ENCODE peak calls at places on chromosomes 1 and 21, in six cellular contexts. One of them, this sample, is unnamed.

GRCh38 chr1:168121314-168122029 is 15.3 kb downstream of the GPR161 start:
- DNase-seq in endodermal cell: no peak
- DNase-seq in thoracic aorta: peak
- DNase-seq in stomach: peak
- DNase-seq in heart left ventricle: peak
- DNase-seq in hepatocyte: peak
- DNase-seq in this sample: peak

GRCh38 chr1:206803221-206803730 is 31.0 kb upstream of the IL10 start:
- DNase-seq in endodermal cell: no peak
- DNase-seq in thoracic aorta: no peak
- DNase-seq in stomach: peak
- DNase-seq in heart left ventricle: no peak
- DNase-seq in hepatocyte: no peak
- DNase-seq in this sample: no peak

GRCh38 chr1:15579683-15580047 is 5.2 kb downstream of the AGMAT start:
- DNase-seq in endodermal cell: no peak
- DNase-seq in thoracic aorta: no peak
- DNase-seq in stomach: no peak
- DNase-seq in heart left ventricle: no peak
- DNase-seq in hepatocyte: no peak
- DNase-seq in this sample: no peak

GRCh38 chr1:1975535-1975934 is 28.1 kb downstream of the CFAP74 start:
- DNase-seq in endodermal cell: no peak
- DNase-seq in thoracic aorta: no peak
- DNase-seq in stomach: no peak
- DNase-seq in heart left ventricle: no peak
- DNase-seq in hepatocyte: no peak
- DNase-seq in this sample: no peak

GRCh38 chr1:156648951-156649350 is 7.0 kb downstream of the BCAN start:
- DNase-seq in endodermal cell: peak
- DNase-seq in thoracic aorta: no peak
- DNase-seq in stomach: no peak
- DNase-seq in heart left ventricle: no peak
- DNase-seq in hepatocyte: no peak
- DNase-seq in this sample: no peak

GRCh38 chr1:113255728-113256347 is 134.5 kb upstream of the MAGI3 start:
- DNase-seq in endodermal cell: no peak
- DNase-seq in thoracic aorta: no peak
- DNase-seq in stomach: peak
- DNase-seq in heart left ventricle: no peak
- DNase-seq in hepatocyte: peak
- DNase-seq in this sample: no peak

GRCh38 chr1:193629875-193630274 is 443.5 kb upstream of the B3GALT2 start:
- DNase-seq in endodermal cell: no peak
- DNase-seq in thoracic aorta: no peak
- DNase-seq in stomach: no peak
- DNase-seq in heart left ventricle: no peak
- DNase-seq in hepatocyte: no peak
- DNase-seq in this sample: no peak

GRCh38 chr1:1283821-1284220 is 3.6 kb downstream of the SCNN1D start:
- DNase-seq in endodermal cell: peak
- DNase-seq in thoracic aorta: no peak
- DNase-seq in stomach: no peak
- DNase-seq in heart left ventricle: no peak
- DNase-seq in hepatocyte: no peak
- DNase-seq in this sample: no peak

GRCh38 chr1:213989071-213989739 is 1.4 kb downstream of the PROX1 start:
- DNase-seq in endodermal cell: peak
- DNase-seq in thoracic aorta: no peak
- DNase-seq in stomach: no peak
- DNase-seq in heart left ventricle: no peak
- DNase-seq in hepatocyte: peak
- DNase-seq in this sample: no peak

GRCh38 chr1:15799928-15800835 is 7.3 kb downstream of the UQCRHL start:
- DNase-seq in endodermal cell: peak
- DNase-seq in thoracic aorta: no peak
- DNase-seq in stomach: peak
- DNase-seq in heart left ventricle: peak
- DNase-seq in hepatocyte: peak
- DNase-seq in this sample: peak

GRCh38 chr1:3052501-3052900 is 16.5 kb upstream of the PRDM16 start:
- DNase-seq in endodermal cell: peak
- DNase-seq in thoracic aorta: no peak
- DNase-seq in stomach: no peak
- DNase-seq in heart left ventricle: peak
- DNase-seq in hepatocyte: no peak
- DNase-seq in this sample: no peak

GRCh38 chr1:66642992-66643391 is 109.0 kb downstream of the SGIP1 start:
- DNase-seq in endodermal cell: no peak
- DNase-seq in thoracic aorta: no peak
- DNase-seq in stomach: no peak
- DNase-seq in heart left ventricle: no peak
- DNase-seq in hepatocyte: no peak
- DNase-seq in this sample: peak

GRCh38 chr1:243890576-243890975 is 40.5 kb upstream of the AKT3 start:
- DNase-seq in endodermal cell: no peak
- DNase-seq in thoracic aorta: no peak
- DNase-seq in stomach: no peak
- DNase-seq in heart left ventricle: no peak
- DNase-seq in hepatocyte: no peak
- DNase-seq in this sample: peak

GRCh38 chr1:177082855-177083741 is 81.4 kb downstream of the ASTN1 start:
- DNase-seq in endodermal cell: no peak
- DNase-seq in thoracic aorta: no peak
- DNase-seq in stomach: no peak
- DNase-seq in heart left ventricle: no peak
- DNase-seq in hepatocyte: no peak
- DNase-seq in this sample: peak

GRCh38 chr1:31734582-31735107 is 29.5 kb downstream of the ADGRB2 start:
- DNase-seq in endodermal cell: no peak
- DNase-seq in thoracic aorta: no peak
- DNase-seq in stomach: no peak
- DNase-seq in heart left ventricle: no peak
- DNase-seq in hepatocyte: no peak
- DNase-seq in this sample: no peak

GRCh38 chr1:41540886-41541591 is 56.6 kb upstream of the EDN2 start:
- DNase-seq in endodermal cell: no peak
- DNase-seq in thoracic aorta: no peak
- DNase-seq in stomach: peak
- DNase-seq in heart left ventricle: peak
- DNase-seq in hepatocyte: no peak
- DNase-seq in this sample: peak

GRCh38 chr21:15729674-15730483 is at the start of gene USP25:
- DNase-seq in endodermal cell: peak
- DNase-seq in thoracic aorta: peak
- DNase-seq in stomach: peak
- DNase-seq in heart left ventricle: peak
- DNase-seq in hepatocyte: peak
- DNase-seq in this sample: peak

GRCh38 chr1:226870026-226870322 is 442 bp upstream of the PSEN2 start:
- DNase-seq in endodermal cell: no peak
- DNase-seq in thoracic aorta: no peak
- DNase-seq in stomach: no peak
- DNase-seq in heart left ventricle: no peak
- DNase-seq in hepatocyte: no peak
- DNase-seq in this sample: no peak

GRCh38 chr1:29105822-29106221 is 17.9 kb downstream of the TMEM200B start:
- DNase-seq in endodermal cell: no peak
- DNase-seq in thoracic aorta: no peak
- DNase-seq in stomach: no peak
- DNase-seq in heart left ventricle: no peak
- DNase-seq in hepatocyte: no peak
- DNase-seq in this sample: peak

DNA sequence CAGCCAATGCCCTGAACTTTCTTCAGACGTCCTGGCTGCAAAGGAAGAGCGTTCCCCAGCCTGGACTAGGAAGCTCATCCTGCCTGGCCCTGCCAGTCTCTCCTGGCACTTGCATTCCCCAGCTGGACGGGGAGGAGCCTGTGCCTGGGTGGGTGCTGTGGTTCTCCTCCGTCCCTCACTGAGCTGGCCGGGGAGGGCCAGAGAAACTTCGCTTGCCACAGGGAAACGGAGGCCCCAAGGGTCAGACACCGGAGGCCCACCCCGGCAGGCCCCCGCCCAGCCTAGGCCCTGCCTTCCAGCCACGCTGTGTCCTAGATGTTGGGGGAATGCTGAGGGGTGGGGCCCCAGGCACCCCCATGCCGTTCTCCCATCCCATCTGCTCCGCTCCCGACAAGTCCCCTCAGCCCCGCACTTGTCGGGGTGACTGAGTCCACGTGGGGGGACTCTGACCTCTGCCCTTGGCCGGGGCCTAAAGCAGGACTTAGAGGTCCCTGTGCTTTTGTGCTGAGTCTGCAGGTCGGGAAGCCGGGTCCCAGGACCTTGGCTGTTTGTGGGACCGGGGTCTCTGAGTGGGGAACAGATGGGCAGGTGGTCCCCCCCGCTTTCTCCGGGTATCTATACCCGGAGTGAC is 4.8 kb downstream of the FTCD start:
- DNase-seq in endodermal cell: peak
- DNase-seq in thoracic aorta: no peak
- DNase-seq in stomach: no peak
- DNase-seq in heart left ventricle: peak
- DNase-seq in hepatocyte: no peak
- DNase-seq in this sample: peak
- TF ChIP-seq CTCF in endodermal cell: no peak
- TF ChIP-seq CTCF in thoracic aorta: no peak
- TF ChIP-seq CTCF in stomach: no peak
- TF ChIP-seq CTCF in heart left ventricle: no peak
- TF ChIP-seq CTCF in hepatocyte: no peak
- TF ChIP-seq CTCF in this sample: no peak

DNA sequence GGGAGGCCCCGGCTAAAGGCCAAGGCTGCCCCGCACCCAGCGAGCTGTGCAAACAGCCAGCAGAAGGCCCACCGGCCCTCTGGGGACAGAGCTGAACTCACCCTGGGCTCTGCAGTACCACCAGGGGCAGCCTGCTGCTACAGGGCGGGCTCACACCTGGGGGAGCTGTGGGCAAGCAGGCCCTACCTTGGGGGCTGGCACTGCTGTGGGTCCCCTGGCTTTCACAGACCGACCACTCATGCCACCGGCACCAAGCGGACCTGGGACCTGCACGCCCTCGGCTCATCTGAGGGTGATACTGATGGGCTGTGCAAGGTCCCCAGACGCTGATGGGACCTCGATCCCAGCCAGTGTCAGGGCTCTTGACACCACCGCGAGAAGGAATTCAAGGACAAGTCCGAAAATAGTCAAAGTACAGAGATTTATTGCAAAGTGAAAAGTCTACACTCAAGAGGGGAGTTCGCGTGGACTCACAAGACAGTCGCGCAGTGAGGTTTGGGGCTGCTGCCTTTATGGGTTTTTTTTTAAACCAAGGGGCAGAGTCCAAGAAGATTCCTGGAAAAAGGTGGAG is 61.0 kb upstream of the ADARB1 start:
- DNase-seq in endodermal cell: peak
- DNase-seq in thoracic aorta: no peak
- DNase-seq in stomach: no peak
- DNase-seq in heart left ventricle: no peak
- DNase-seq in hepatocyte: peak
- DNase-seq in this sample: no peak
- H3K4me3 ChIP-seq in endodermal cell: no peak
- H3K4me3 ChIP-seq in thoracic aorta: no peak
- H3K4me3 ChIP-seq in stomach: no peak
- H3K4me3 ChIP-seq in heart left ventricle: no peak
- H3K4me3 ChIP-seq in hepatocyte: no peak
- H3K4me3 ChIP-seq in this sample: no peak

DNA sequence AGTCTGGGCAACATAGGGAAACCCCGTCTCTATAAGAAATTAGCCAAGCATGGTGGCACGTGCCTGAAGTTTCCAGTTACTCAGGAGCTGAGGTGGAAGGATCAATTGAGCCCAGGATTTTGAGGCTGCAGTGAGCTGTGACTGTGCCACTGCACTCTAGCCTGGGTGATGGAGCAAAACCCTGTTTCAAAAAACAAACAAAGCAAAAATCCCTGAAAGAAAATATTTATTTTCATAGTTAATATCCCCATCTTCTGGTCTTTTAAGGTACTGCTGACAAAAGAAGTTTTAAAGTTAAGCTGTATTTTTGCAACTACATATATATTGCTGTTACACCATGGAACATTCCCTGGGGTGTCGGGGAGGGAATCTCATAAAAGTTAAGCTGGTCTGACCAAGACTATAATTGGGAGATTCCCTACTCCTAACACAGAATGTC is 26.0 kb downstream of the VAMP4 start:
- DNase-seq in endodermal cell: no peak
- DNase-seq in thoracic aorta: no peak
- DNase-seq in stomach: no peak
- DNase-seq in heart left ventricle: no peak
- DNase-seq in hepatocyte: peak
- DNase-seq in this sample: peak
- TF ChIP-seq CTCF in endodermal cell: peak
- TF ChIP-seq CTCF in thoracic aorta: peak
- TF ChIP-seq CTCF in stomach: no peak
- TF ChIP-seq CTCF in heart left ventricle: peak
- TF ChIP-seq CTCF in hepatocyte: peak
- TF ChIP-seq CTCF in this sample: peak

GRCh38 chr1:175927944-175928343 is 184.5 kb upstream of the TNR start:
- DNase-seq in endodermal cell: no peak
- DNase-seq in thoracic aorta: no peak
- DNase-seq in stomach: no peak
- DNase-seq in heart left ventricle: no peak
- DNase-seq in hepatocyte: no peak
- DNase-seq in this sample: peak

GRCh38 chr1:175918364-175918801 is 175.0 kb upstream of the TNR start:
- DNase-seq in endodermal cell: no peak
- DNase-seq in thoracic aorta: no peak
- DNase-seq in stomach: no peak
- DNase-seq in heart left ventricle: no peak
- DNase-seq in hepatocyte: no peak
- DNase-seq in this sample: no peak

GRCh38 chr1:175920401-175920800 is 177.0 kb upstream of the TNR start:
- DNase-seq in endodermal cell: no peak
- DNase-seq in thoracic aorta: no peak
- DNase-seq in stomach: no peak
- DNase-seq in heart left ventricle: no peak
- DNase-seq in hepatocyte: no peak
- DNase-seq in this sample: no peak

GRCh38 chr1:175919001-175919400 is 175.6 kb upstream of the TNR start:
- DNase-seq in endodermal cell: no peak
- DNase-seq in thoracic aorta: no peak
- DNase-seq in stomach: no peak
- DNase-seq in heart left ventricle: no peak
- DNase-seq in hepatocyte: no peak
- DNase-seq in this sample: no peak

GRCh38 chr1:175922254-175922881 is 179.0 kb upstream of the TNR start:
- DNase-seq in endodermal cell: peak
- DNase-seq in thoracic aorta: no peak
- DNase-seq in stomach: no peak
- DNase-seq in heart left ventricle: no peak
- DNase-seq in hepatocyte: no peak
- DNase-seq in this sample: no peak
- H3K4me3 ChIP-seq in endodermal cell: no peak
- H3K4me3 ChIP-seq in thoracic aorta: no peak
- H3K4me3 ChIP-seq in stomach: no peak
- H3K4me3 ChIP-seq in heart left ventricle: no peak
- H3K4me3 ChIP-seq in hepatocyte: no peak
- H3K4me3 ChIP-seq in this sample: no peak

DNA sequence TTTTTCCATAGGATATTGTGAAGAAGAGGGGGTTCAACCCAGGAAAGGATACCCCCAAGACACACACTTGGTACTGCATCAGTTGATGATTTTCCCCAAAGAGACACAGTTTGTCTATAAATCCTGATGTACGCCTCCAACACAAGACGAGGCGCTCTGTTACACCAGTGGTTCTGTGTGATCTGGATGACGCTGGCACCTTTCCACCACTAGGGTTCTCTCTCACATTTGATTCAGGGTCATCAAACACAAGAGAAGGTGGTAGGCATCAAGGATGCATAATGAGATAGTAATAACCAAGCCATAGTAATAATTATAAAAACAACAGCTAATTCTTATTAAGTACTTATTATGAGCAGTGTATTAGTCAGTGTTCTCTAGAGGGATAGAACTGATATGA is 508.8 kb upstream of the ZP4 start:
- DNase-seq in endodermal cell: peak
- DNase-seq in thoracic aorta: no peak
- DNase-seq in stomach: no peak
- DNase-seq in heart left ventricle: no peak
- DNase-seq in hepatocyte: no peak
- DNase-seq in this sample: peak
- TF ChIP-seq CTCF in endodermal cell: peak
- TF ChIP-seq CTCF in thoracic aorta: no peak
- TF ChIP-seq CTCF in stomach: no peak
- TF ChIP-seq CTCF in heart left ventricle: no peak
- TF ChIP-seq CTCF in hepatocyte: peak
- TF ChIP-seq CTCF in this sample: no peak